ENCODE peak calls at places on chromosomes 2 and 18, in eight cellular contexts. V is right cardiac atrium, G is A549, C is HepG2, H is ovary, L is testis, K is lower lobe of right lung, U is mucosa of descending colon. B is an unnamed sample.

GRCh38 chr2:56015631-56016251 is 92.2 kb upstream of the EFEMP1 start:
- DNase-seq in V (no peak), G (no peak), C (no peak), H (no peak), L (no peak), K (no peak), U (no peak), B (no peak)

GRCh38 chr2:51013060-51013746 is 18.7 kb downstream of the NRXN1 start:
- DNase-seq in V (peak; percentile 30), G (no peak), C (peak; percentile 28), H (peak; percentile 8), L (no peak), K (peak; percentile 62), U (peak; percentile 43), B (no peak)

GRCh38 chr2:75047189-75047812 is 88.9 kb downstream of the POLE4 start:
- DNase-seq in V (no peak), G (peak; percentile 11), C (peak; percentile 39), H (no peak), L (no peak), K (no peak), U (no peak), B (no peak)

GRCh38 chr2:172100080-172101007 is 2.4 kb downstream of the DLX2 start:
- DNase-seq in V (peak; percentile 49), G (no peak), C (no peak), H (peak; percentile 20), L (no peak), K (no peak), U (no peak), B (peak; percentile 74)

GRCh38 chr2:133780099-133780996 is 212.1 kb upstream of the NCKAP5 start:
- DNase-seq in V (no peak), G (peak; percentile 77), C (peak; percentile 70), H (peak; percentile 16), L (peak; percentile 88), K (no peak), U (peak; percentile 85), B (no peak)

GRCh38 chr2:237195396-237196119 is 109.9 kb downstream of the COPS8 start:
- DNase-seq in V (no peak), G (no peak), C (no peak), H (no peak), L (no peak), K (no peak), U (no peak), B (no peak)

GRCh38 chr2:18214936-18215335 is 336.5 kb downstream of the KCNS3 start:
- DNase-seq in V (no peak), G (no peak), C (no peak), H (no peak), L (no peak), K (no peak), U (no peak), B (no peak)

GRCh38 chr18:13039806-13040205 is 48.6 kb downstream of the CEP192 start:
- DNase-seq in V (no peak), G (no peak), C (no peak), H (no peak), L (no peak), K (no peak), U (no peak), B (no peak)

GRCh38 chr2:3692375-3692774 is 11.0 kb upstream of the DCDC2C start:
- DNase-seq in V (no peak), G (peak; percentile 49), C (peak; percentile 23), H (no peak), L (no peak), K (no peak), U (no peak), B (no peak)

GRCh38 chr2:80496770-80497169 is 192.2 kb upstream of the LRRTM1 start:
- DNase-seq in V (no peak), G (no peak), C (no peak), H (no peak), L (no peak), K (no peak), U (no peak), B (no peak)

GRCh38 chr2:20421988-20422678 is 24.7 kb upstream of the RHOB start:
- DNase-seq in V (peak; percentile 98), G (no peak), C (no peak), H (peak; percentile 76), L (peak; percentile 70), K (peak; percentile 95), U (peak; percentile 50), B (peak; percentile 99)

GRCh38 chr2:234444888-234445287 is 52.0 kb downstream of the ARL4C start:
- DNase-seq in V (no peak), G (no peak), C (no peak), H (no peak), L (no peak), K (no peak), U (peak; percentile 49), B (no peak)

GRCh38 chr2:127094509-127095366 is 12.2 kb downstream of the BIN1 start:
- DNase-seq in V (peak; percentile 89), G (no peak), C (no peak), H (peak; percentile 54), L (peak; percentile 80), K (peak; percentile 64), U (peak; percentile 64), B (peak; percentile 89)

GRCh38 chr2:55010915-55011314 is 39.3 kb downstream of the RTN4 start:
- DNase-seq in V (peak; percentile 46), G (peak; percentile 37), C (peak; percentile 28), H (no peak), L (no peak), K (peak; percentile 58), U (peak; percentile 30), B (peak; percentile 57)

GRCh38 chr2:55013936-55014335 is 36.3 kb downstream of the RTN4 start:
- DNase-seq in V (no peak), G (no peak), C (no peak), H (no peak), L (no peak), K (no peak), U (no peak), B (no peak)

GRCh38 chr2:55010149-55010591 is 40.1 kb downstream of the RTN4 start:
- DNase-seq in V (peak; percentile 49), G (peak; percentile 67), C (no peak), H (no peak), L (peak; percentile 72), K (peak; percentile 63), U (peak; percentile 84), B (peak; percentile 61)

GRCh38 chr2:55012648-55013484 is 37.4 kb downstream of the RTN4 start:
- DNase-seq in V (no peak), G (no peak), C (peak; percentile 19), H (no peak), L (no peak), K (no peak), U (no peak), B (no peak)

GRCh38 chr2:55011741-55012574 is 38.3 kb downstream of the RTN4 start:
- DNase-seq in V (no peak), G (no peak), C (peak; percentile 62), H (no peak), L (no peak), K (no peak), U (no peak), B (no peak)
- H3K4me1 ChIP-seq in V (peaks cover 6% of the 10 kb centered on the region), G (peaks cover 93% of the 10 kb centered on the region), C (peaks cover 65% of the 10 kb centered on the region), H (peaks cover 3% of the 10 kb centered on the region), L (no peaks in the 10 kb centered on the region), K (peaks cover 81% of the 10 kb centered on the region), U (peaks cover 41% of the 10 kb centered on the region), B (peaks cover 7% of the 10 kb centered on the region)

GRCh38 chr2:241908686-241909420 is 39.3 kb downstream of the RTP5 start:
- DNase-seq in V (no peak), G (no peak), C (no peak), H (peak; percentile 13), L (no peak), K (peak; percentile 14), U (no peak), B (no peak)

GRCh38 chr2:241912021-241912555 is 42.6 kb downstream of the RTP5 start:
- DNase-seq in V (no peak), G (no peak), C (peak; percentile 29), H (no peak), L (no peak), K (no peak), U (no peak), B (peak; percentile 26)

GRCh38 chr2:241911551-241911950 is 42.0 kb downstream of the RTP5 start:
- DNase-seq in V (no peak), G (no peak), C (no peak), H (no peak), L (no peak), K (no peak), U (no peak), B (no peak)

GRCh38 chr2:241909769-241910168 is 40.2 kb downstream of the RTP5 start:
- DNase-seq in V (no peak), G (no peak), C (no peak), H (peak; percentile 15), L (no peak), K (no peak), U (no peak), B (peak; percentile 59)

GRCh38 chr2:241910604-241911520 is 41.3 kb downstream of the RTP5 start:
- DNase-seq in V (no peak), G (no peak), C (no peak), H (no peak), L (no peak), K (no peak), U (no peak), B (peak; percentile 53)
- H3K9me3 ChIP-seq in V (no peaks in the 10 kb centered on the region), G (peaks cover 20% of the 10 kb centered on the region), C (no peaks in the 10 kb centered on the region), H (no peaks in the 10 kb centered on the region), L (no peaks in the 10 kb centered on the region), K (peaks cover 4% of the 10 kb centered on the region), U (no peaks in the 10 kb centered on the region), B (peaks cover 10% of the 10 kb centered on the region)

DNA sequence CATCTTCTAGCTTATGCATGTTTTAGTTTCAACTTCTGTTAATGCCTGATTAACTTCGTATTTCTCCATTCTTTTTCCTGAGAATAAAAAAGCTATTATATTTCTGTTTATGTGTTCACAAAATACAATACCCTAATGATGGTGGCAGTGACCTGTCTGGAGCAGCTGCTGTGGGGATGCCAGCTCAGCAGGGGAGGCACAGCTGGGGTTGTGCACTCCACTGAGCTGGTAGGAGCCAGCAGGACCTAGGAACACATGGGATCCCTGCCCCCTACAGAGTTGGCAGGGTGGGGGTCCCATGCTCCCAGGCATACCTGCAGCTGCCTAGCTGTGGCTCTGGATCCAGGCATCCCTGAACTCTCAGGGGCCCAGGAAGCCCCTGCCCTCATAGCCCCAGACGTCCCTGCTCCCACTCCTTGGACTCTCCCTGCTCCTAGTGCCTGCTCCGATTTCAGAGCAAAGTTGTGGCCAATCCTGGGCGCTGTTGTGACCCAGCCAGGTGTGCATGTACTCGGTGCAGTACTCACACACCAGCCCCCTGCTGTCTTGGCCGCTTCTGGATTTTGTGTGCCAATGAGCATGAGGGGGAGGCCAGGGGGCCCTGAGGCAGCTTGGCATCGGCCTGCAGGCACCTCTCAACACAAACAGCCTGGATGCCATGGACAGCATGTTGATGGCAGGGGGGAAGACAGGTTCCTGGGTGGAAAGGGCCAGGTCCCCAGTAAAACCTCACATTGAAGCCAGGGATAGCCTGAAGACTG is 546.0 kb downstream of the ZNF804A start:
- DNase-seq in V (peak; percentile 34), G (no peak), C (no peak), H (no peak), L (no peak), K (peak; percentile 26), U (no peak), B (no peak)
- H3K4me3 ChIP-seq in V (no peak overlapping the region), G (no peak overlapping the region), C (no peak overlapping the region), H (no peak overlapping the region), L (no peak overlapping the region), K (no peak overlapping the region), U (no peak overlapping the region), B (no peak overlapping the region)

DNA sequence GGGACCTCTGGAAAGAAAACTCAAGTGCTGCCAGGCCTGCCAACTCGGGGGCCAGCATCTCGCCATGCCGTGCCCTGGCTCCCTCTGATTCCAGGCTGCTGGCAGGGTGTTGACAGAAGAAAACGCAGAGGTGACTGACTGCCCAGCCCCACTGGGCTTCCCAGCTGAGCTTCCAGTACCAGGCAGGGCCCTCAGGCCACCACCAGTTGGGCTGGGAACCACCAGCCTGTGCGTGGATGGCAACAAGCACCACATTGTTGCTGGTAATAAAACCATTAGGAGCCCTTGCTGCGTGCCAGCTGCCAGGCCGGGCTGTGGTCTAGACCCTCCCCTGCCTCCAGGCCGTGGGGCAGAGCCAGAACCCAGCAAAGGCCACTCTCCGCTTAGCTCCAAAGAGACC is 9.2 kb downstream of the DNMT3A start:
- DNase-seq in V (peak; percentile 71), G (no peak), C (no peak), H (no peak), L (no peak), K (no peak), U (no peak), B (peak; percentile 71)
- H3K4me1 ChIP-seq in V (peaks cover 10% of the 10 kb centered on the region), G (no peaks in the 10 kb centered on the region), C (peaks cover 14% of the 10 kb centered on the region), H (peaks cover 16% of the 10 kb centered on the region), L (peaks cover 33% of the 10 kb centered on the region), K (peaks cover 14% of the 10 kb centered on the region), U (peaks cover 4% of the 10 kb centered on the region), B (no peaks in the 10 kb centered on the region)